ENCODE peak calls at places on chromosome 14, in nine cellular contexts. One of them, this sample, is unnamed.

GRCh38 chr14:59482471-59483331 is 1.5 kb downstream of the L3HYPDH start:
- DNase-seq in stomach: no peak
- DNase-seq in upper lobe of left lung: peak; percentile 25
- DNase-seq in A549: peak; percentile 83
- DNase-seq in IMR-90: peak; percentile 95
- DNase-seq in heart left ventricle: no peak
- DNase-seq in tibial nerve: peak; percentile 32
- DNase-seq in ovary: no peak
- DNase-seq in right lobe of liver: no peak
- DNase-seq in this sample: peak; percentile 20

GRCh38 chr14:69999246-69999645 is 120.0 kb downstream of the SMOC1 start:
- DNase-seq in stomach: peak; percentile 77
- DNase-seq in upper lobe of left lung: no peak
- DNase-seq in A549: peak; percentile 95
- DNase-seq in IMR-90: peak; percentile 100
- DNase-seq in heart left ventricle: no peak
- DNase-seq in tibial nerve: no peak
- DNase-seq in ovary: no peak
- DNase-seq in right lobe of liver: no peak
- DNase-seq in this sample: no peak

GRCh38 chr14:105844810-105845724 is 318.7 kb downstream of the TMEM121 start:
- DNase-seq in stomach: no peak
- DNase-seq in upper lobe of left lung: peak; percentile 18
- DNase-seq in A549: no peak
- DNase-seq in IMR-90: no peak
- DNase-seq in heart left ventricle: no peak
- DNase-seq in tibial nerve: no peak
- DNase-seq in ovary: no peak
- DNase-seq in right lobe of liver: no peak
- DNase-seq in this sample: no peak

GRCh38 chr14:90276627-90277367 is 20.4 kb downstream of the PSMC1 start:
- DNase-seq in stomach: no peak
- DNase-seq in upper lobe of left lung: peak; percentile 41
- DNase-seq in A549: no peak
- DNase-seq in IMR-90: peak; percentile 13
- DNase-seq in heart left ventricle: no peak
- DNase-seq in tibial nerve: no peak
- DNase-seq in ovary: no peak
- DNase-seq in right lobe of liver: no peak
- DNase-seq in this sample: no peak

GRCh38 chr14:80037349-80037748 is 174.0 kb downstream of the DIO2 start:
- DNase-seq in stomach: no peak
- DNase-seq in upper lobe of left lung: no peak
- DNase-seq in A549: no peak
- DNase-seq in IMR-90: no peak
- DNase-seq in heart left ventricle: no peak
- DNase-seq in tibial nerve: no peak
- DNase-seq in ovary: no peak
- DNase-seq in right lobe of liver: no peak
- DNase-seq in this sample: no peak

GRCh38 chr14:88521818-88522217 is 33.0 kb downstream of the PTPN21 start:
- DNase-seq in stomach: no peak
- DNase-seq in upper lobe of left lung: no peak
- DNase-seq in A549: no peak
- DNase-seq in IMR-90: peak; percentile 27
- DNase-seq in heart left ventricle: no peak
- DNase-seq in tibial nerve: no peak
- DNase-seq in ovary: no peak
- DNase-seq in right lobe of liver: no peak
- DNase-seq in this sample: no peak

GRCh38 chr14:74141703-74142102 is 56.9 kb downstream of the LIN52 start:
- DNase-seq in stomach: no peak
- DNase-seq in upper lobe of left lung: peak; percentile 61
- DNase-seq in A549: no peak
- DNase-seq in IMR-90: no peak
- DNase-seq in heart left ventricle: no peak
- DNase-seq in tibial nerve: peak; percentile 40
- DNase-seq in ovary: no peak
- DNase-seq in right lobe of liver: no peak
- DNase-seq in this sample: no peak

GRCh38 chr14:95998656-95999055 is 40.5 kb upstream of the C14orf132 start:
- DNase-seq in stomach: no peak
- DNase-seq in upper lobe of left lung: no peak
- DNase-seq in A549: peak; percentile 27
- DNase-seq in IMR-90: peak; percentile 53
- DNase-seq in heart left ventricle: no peak
- DNase-seq in tibial nerve: no peak
- DNase-seq in ovary: no peak
- DNase-seq in right lobe of liver: no peak
- DNase-seq in this sample: no peak

GRCh38 chr14:101090976-101091375 is 187.5 kb upstream of the RTL1 start:
- DNase-seq in stomach: no peak
- DNase-seq in upper lobe of left lung: no peak
- DNase-seq in A549: no peak
- DNase-seq in IMR-90: no peak
- DNase-seq in heart left ventricle: no peak
- DNase-seq in tibial nerve: no peak
- DNase-seq in ovary: no peak
- DNase-seq in right lobe of liver: no peak
- DNase-seq in this sample: no peak

GRCh38 chr14:73802431-73803188 is 49.0 kb upstream of the PTGR2 start:
- DNase-seq in stomach: no peak
- DNase-seq in upper lobe of left lung: no peak
- DNase-seq in A549: peak; percentile 49
- DNase-seq in IMR-90: no peak
- DNase-seq in heart left ventricle: no peak
- DNase-seq in tibial nerve: no peak
- DNase-seq in ovary: no peak
- DNase-seq in right lobe of liver: no peak
- DNase-seq in this sample: peak; percentile 70

GRCh38 chr14:70009961-70010360 is 130.7 kb downstream of the SMOC1 start:
- DNase-seq in stomach: no peak
- DNase-seq in upper lobe of left lung: no peak
- DNase-seq in A549: no peak
- DNase-seq in IMR-90: no peak
- DNase-seq in heart left ventricle: no peak
- DNase-seq in tibial nerve: no peak
- DNase-seq in ovary: no peak
- DNase-seq in right lobe of liver: no peak
- DNase-seq in this sample: no peak

GRCh38 chr14:103519043-103519836 is 3.4 kb downstream of the CKB start:
- DNase-seq in stomach: peak; percentile 43
- DNase-seq in upper lobe of left lung: no peak
- DNase-seq in A549: peak; percentile 61
- DNase-seq in IMR-90: no peak
- DNase-seq in heart left ventricle: peak; percentile 55
- DNase-seq in tibial nerve: no peak
- DNase-seq in ovary: peak; percentile 46
- DNase-seq in right lobe of liver: peak; percentile 19
- DNase-seq in this sample: no peak

GRCh38 chr14:64438181-64438839 is 27.0 kb upstream of the AKAP5 start:
- DNase-seq in stomach: no peak
- DNase-seq in upper lobe of left lung: no peak
- DNase-seq in A549: peak; percentile 79
- DNase-seq in IMR-90: peak; percentile 87
- DNase-seq in heart left ventricle: no peak
- DNase-seq in tibial nerve: no peak
- DNase-seq in ovary: no peak
- DNase-seq in right lobe of liver: no peak
- DNase-seq in this sample: no peak

GRCh38 chr14:103713304-103714062 is 1.8 kb downstream of the XRCC3 start:
- DNase-seq in stomach: no peak
- DNase-seq in upper lobe of left lung: no peak
- DNase-seq in A549: no peak
- DNase-seq in IMR-90: no peak
- DNase-seq in heart left ventricle: no peak
- DNase-seq in tibial nerve: no peak
- DNase-seq in ovary: no peak
- DNase-seq in right lobe of liver: no peak
- DNase-seq in this sample: no peak

GRCh38 chr14:101781240-101782061 is 19.9 kb downstream of the PPP2R5C start:
- DNase-seq in stomach: no peak
- DNase-seq in upper lobe of left lung: no peak
- DNase-seq in A549: no peak
- DNase-seq in IMR-90: no peak
- DNase-seq in heart left ventricle: peak; percentile 68
- DNase-seq in tibial nerve: no peak
- DNase-seq in ovary: peak; percentile 54
- DNase-seq in right lobe of liver: no peak
- DNase-seq in this sample: no peak

GRCh38 chr14:25953532-25954144 is 644.2 kb downstream of the NOVA1 start:
- DNase-seq in stomach: no peak
- DNase-seq in upper lobe of left lung: no peak
- DNase-seq in A549: no peak
- DNase-seq in IMR-90: no peak
- DNase-seq in heart left ventricle: no peak
- DNase-seq in tibial nerve: peak; percentile 36
- DNase-seq in ovary: peak; percentile 26
- DNase-seq in right lobe of liver: peak; percentile 34
- DNase-seq in this sample: peak; percentile 40

GRCh38 chr14:98808494-98809407 is 463.2 kb downstream of the BCL11B start:
- DNase-seq in stomach: peak; percentile 60
- DNase-seq in upper lobe of left lung: no peak
- DNase-seq in A549: no peak
- DNase-seq in IMR-90: no peak
- DNase-seq in heart left ventricle: no peak
- DNase-seq in tibial nerve: no peak
- DNase-seq in ovary: no peak
- DNase-seq in right lobe of liver: no peak
- DNase-seq in this sample: no peak
- TF ChIP-seq POLR2A in stomach: no peak
- TF ChIP-seq POLR2A in upper lobe of left lung: no peak
- TF ChIP-seq POLR2A in A549: no peak
- TF ChIP-seq POLR2A in IMR-90: no peak
- TF ChIP-seq POLR2A in heart left ventricle: no peak
- TF ChIP-seq POLR2A in tibial nerve: no peak
- TF ChIP-seq POLR2A in ovary: no peak
- TF ChIP-seq POLR2A in right lobe of liver: no peak
- TF ChIP-seq POLR2A in this sample: no peak

GRCh38 chr14:46472261-46472660 is 179.3 kb downstream of the RPL10L start:
- DNase-seq in stomach: no peak
- DNase-seq in upper lobe of left lung: no peak
- DNase-seq in A549: no peak
- DNase-seq in IMR-90: no peak
- DNase-seq in heart left ventricle: no peak
- DNase-seq in tibial nerve: no peak
- DNase-seq in ovary: no peak
- DNase-seq in right lobe of liver: no peak
- DNase-seq in this sample: no peak
- H3K4me1 ChIP-seq in stomach: no peaks in the 10 kb centered on the region
- H3K4me1 ChIP-seq in upper lobe of left lung: no peaks in the 10 kb centered on the region
- H3K4me1 ChIP-seq in A549: no peaks in the 10 kb centered on the region
- H3K4me1 ChIP-seq in IMR-90: no peaks in the 10 kb centered on the region
- H3K4me1 ChIP-seq in heart left ventricle: no peaks in the 10 kb centered on the region
- H3K4me1 ChIP-seq in tibial nerve: no peaks in the 10 kb centered on the region
- H3K4me1 ChIP-seq in ovary: no peaks in the 10 kb centered on the region
- H3K4me1 ChIP-seq in right lobe of liver: no peaks in the 10 kb centered on the region
- H3K4me1 ChIP-seq in this sample: no peaks in the 10 kb centered on the region

DNA sequence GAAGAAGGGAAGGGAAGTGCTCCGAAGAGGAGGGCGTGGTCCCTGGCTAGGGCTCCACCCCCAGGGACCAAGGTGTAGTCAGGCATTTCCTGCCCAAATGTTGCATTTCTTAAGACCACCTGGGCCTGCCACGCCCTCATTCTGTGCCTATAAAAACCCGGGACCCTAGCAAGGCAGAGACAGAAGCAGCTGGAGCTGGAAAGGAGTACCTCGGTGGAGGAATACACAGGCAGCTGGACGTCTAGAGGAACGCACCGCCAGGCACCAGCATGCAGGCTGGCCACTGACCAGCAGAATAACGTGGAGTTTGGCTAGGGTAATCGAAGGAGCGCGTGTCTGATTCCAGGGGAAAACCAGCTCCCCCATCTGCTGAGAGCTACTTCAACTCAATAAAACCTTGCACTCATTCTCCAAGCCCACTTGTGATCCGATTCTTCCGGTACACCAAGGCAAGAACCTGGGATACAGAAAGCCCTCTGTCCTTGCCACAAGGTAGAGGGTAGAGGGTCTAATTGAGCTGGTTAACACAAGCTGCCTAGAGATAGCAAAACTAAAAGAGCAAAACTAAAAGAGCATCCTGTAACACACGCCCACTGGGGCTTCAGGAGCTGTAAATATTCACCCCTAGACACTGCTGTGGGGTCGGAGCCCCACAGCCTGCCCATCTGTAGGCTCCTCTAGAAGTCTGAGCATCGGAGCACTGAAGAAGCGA is 21.0 kb downstream of the CFL2 start:
- DNase-seq in stomach: peak; percentile 51
- DNase-seq in upper lobe of left lung: peak; percentile 57
- DNase-seq in A549: peak; percentile 83
- DNase-seq in IMR-90: no peak
- DNase-seq in heart left ventricle: no peak
- DNase-seq in tibial nerve: no peak
- DNase-seq in ovary: peak; percentile 21
- DNase-seq in right lobe of liver: peak; percentile 57
- DNase-seq in this sample: peak; percentile 64
- TF ChIP-seq POLR2A in stomach: no peak
- TF ChIP-seq POLR2A in upper lobe of left lung: no peak
- TF ChIP-seq POLR2A in A549: peak; percentile 87
- TF ChIP-seq POLR2A in IMR-90: no peak
- TF ChIP-seq POLR2A in heart left ventricle: no peak
- TF ChIP-seq POLR2A in tibial nerve: no peak
- TF ChIP-seq POLR2A in ovary: no peak
- TF ChIP-seq POLR2A in right lobe of liver: no peak
- TF ChIP-seq POLR2A in this sample: no peak

GRCh38 chr14:52354257-52354656 is 40.1 kb downstream of the PTGER2 start:
- DNase-seq in stomach: no peak
- DNase-seq in upper lobe of left lung: no peak
- DNase-seq in A549: no peak
- DNase-seq in IMR-90: no peak
- DNase-seq in heart left ventricle: no peak
- DNase-seq in tibial nerve: no peak
- DNase-seq in ovary: no peak
- DNase-seq in right lobe of liver: no peak
- DNase-seq in this sample: no peak
- H3K4me1 ChIP-seq in stomach: no peaks in the 10 kb centered on the region
- H3K4me1 ChIP-seq in upper lobe of left lung: peaks cover 30% of the 10 kb centered on the region
- H3K4me1 ChIP-seq in A549: peaks cover 69% of the 10 kb centered on the region
- H3K4me1 ChIP-seq in IMR-90: peaks cover 26% of the 10 kb centered on the region
- H3K4me1 ChIP-seq in heart left ventricle: peaks cover 15% of the 10 kb centered on the region
- H3K4me1 ChIP-seq in tibial nerve: peaks cover 8% of the 10 kb centered on the region
- H3K4me1 ChIP-seq in ovary: peaks cover 7% of the 10 kb centered on the region
- H3K4me1 ChIP-seq in right lobe of liver: no peaks in the 10 kb centered on the region
- H3K4me1 ChIP-seq in this sample: peaks cover 33% of the 10 kb centered on the region

DNA sequence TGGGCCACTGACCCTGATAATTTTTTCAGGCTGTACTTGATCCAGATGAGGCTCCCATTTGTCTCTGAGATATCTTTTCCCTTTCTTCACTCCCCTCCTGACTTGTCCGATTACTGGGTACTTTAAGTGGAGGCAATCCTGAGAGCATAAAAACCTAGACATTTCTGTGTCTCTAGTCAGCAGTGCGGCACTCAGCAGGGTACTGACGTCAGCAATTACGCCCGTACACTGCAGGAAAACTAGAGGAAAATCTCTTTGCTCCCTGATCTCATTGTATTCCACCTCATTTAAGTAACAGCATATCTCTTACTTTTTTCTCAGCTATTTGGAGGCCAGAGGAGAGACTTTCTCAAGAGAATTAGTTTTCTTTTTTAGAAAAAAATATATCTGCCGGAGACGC is 315.5 kb upstream of the OR4E1 start:
- DNase-seq in stomach: no peak
- DNase-seq in upper lobe of left lung: no peak
- DNase-seq in A549: peak; percentile 29
- DNase-seq in IMR-90: no peak
- DNase-seq in heart left ventricle: no peak
- DNase-seq in tibial nerve: no peak
- DNase-seq in ovary: no peak
- DNase-seq in right lobe of liver: no peak
- DNase-seq in this sample: no peak
- TF ChIP-seq POLR2A in stomach: no peak
- TF ChIP-seq POLR2A in upper lobe of left lung: no peak
- TF ChIP-seq POLR2A in A549: no peak
- TF ChIP-seq POLR2A in IMR-90: no peak
- TF ChIP-seq POLR2A in heart left ventricle: no peak
- TF ChIP-seq POLR2A in tibial nerve: no peak
- TF ChIP-seq POLR2A in ovary: no peak
- TF ChIP-seq POLR2A in right lobe of liver: no peak
- TF ChIP-seq POLR2A in this sample: no peak